ENCODE peak calls at places on chromosome 7, in ten cellular contexts. F is stimulated activated effector memory CD8-positive, alpha-beta T cell treated with anti-CD3 and anti-CD28 coated beads, Interleukin-12 subunit alpha, Interleukin-12 subunit beta, amount 100 ng/mL, for 72 hours; E is AG04450; T is endothelial cell; K is T-cell; Y is cardiac muscle cell; L is foreskin fibroblast; C is NCI-H146; G is NCI-H1694; W is neuronal stem cell. N is an unnamed sample.

GRCh38 chr7:1798191-1798590 is 128.1 kb downstream of the ELFN1 start:
- DNase-seq in F (no peak), E (no peak), T (no peak), K (no peak), Y (no peak), L (no peak), C (no peak), G (no peak), W (no peak), N (no peak)

GRCh38 chr7:33185786-33186185 is 56.4 kb downstream of the BBS9 start:
- DNase-seq in F (no peak), E (peak), T (peak), K (no peak), Y (peak), L (peak), C (peak), G (peak), W (peak), N (peak)

GRCh38 chr7:4667776-4668509 is 14.2 kb upstream of the FOXK1 start:
- DNase-seq in F (no peak), E (peak), T (no peak), K (no peak), Y (peak), L (peak), C (no peak), G (no peak), W (no peak), N (no peak)

GRCh38 chr7:128841961-128842673 is 11.9 kb downstream of the FLNC start:
- DNase-seq in F (peak), E (no peak), T (peak), K (no peak), Y (peak), L (peak), C (no peak), G (no peak), W (peak), N (peak)

GRCh38 chr7:45082031-45082830 is 6.5 kb downstream of the NACAD start:
- DNase-seq in F (no peak), E (no peak), T (no peak), K (no peak), Y (peak), L (no peak), C (no peak), G (no peak), W (no peak), N (no peak)

GRCh38 chr7:584122-584465 is 64.4 kb upstream of the PDGFA start:
- DNase-seq in F (peak), E (no peak), T (no peak), K (peak), Y (no peak), L (peak), C (no peak), G (no peak), W (no peak), N (no peak)

GRCh38 chr7:16774294-16774693 is 20.7 kb downstream of the TSPAN13 start:
- DNase-seq in F (no peak), E (no peak), T (no peak), K (no peak), Y (no peak), L (no peak), C (no peak), G (no peak), W (no peak), N (no peak)

GRCh38 chr7:55432937-55433784 is 68.0 kb downstream of the LANCL2 start:
- DNase-seq in F (peak), E (no peak), T (no peak), K (no peak), Y (peak), L (peak), C (peak), G (peak), W (no peak), N (no peak)

GRCh38 chr7:33807779-33808482 is 97.4 kb upstream of the BMPER start:
- DNase-seq in F (no peak), E (no peak), T (peak), K (no peak), Y (peak), L (peak), C (peak), G (no peak), W (no peak), N (peak)

N was measured in nephron progenitor cell.